ENCODE peak calls at places on chromosomes 2 and 18, in four cellular contexts. Q is Daoy, S is endothelial cell of umbilical vein, P is left ventricle myocardium superior. T is an unnamed sample.

GRCh38 chr2:86221066-86221684 is 21.9 kb downstream of the MRPL35 start:
- DNase-seq in S (peak; percentile 68), P (no peak), Q (peak; percentile 59), T (peak; percentile 32)

GRCh38 chr18:45722899-45723298 is 1.1 kb upstream of the SLC14A1 start:
- DNase-seq in P (peak; percentile 79), S (peak; percentile 83), Q (peak; percentile 77), T (peak; percentile 25)

GRCh38 chr2:37323770-37324535 is 680 bp downstream of the PRKD3 start:
- DNase-seq in P (peak; percentile 54), S (peak; percentile 71), Q (peak; percentile 38), T (no peak)

GRCh38 chr2:239792649-239793010 is 232.5 kb downstream of the NDUFA10 start:
- DNase-seq in P (no peak), S (no peak), Q (no peak), T (no peak)

GRCh38 chr2:105754011-105754410 is 9.3 kb downstream of the NCK2 start:
- DNase-seq in P (no peak), S (no peak), Q (no peak), T (no peak)

GRCh38 chr2:157751462-157752058 is 122.9 kb upstream of the ACVR1C start:
- DNase-seq in Q (peak; percentile 75), S (no peak), P (peak; percentile 37), T (no peak)

GRCh38 chr2:158967731-158968395 is 577 bp upstream of the TANC1 start:
- DNase-seq in P (peak; percentile 68), S (peak; percentile 48), Q (peak; percentile 78), T (no peak)

GRCh38 chr2:109348645-109349554 is 219.9 kb downstream of the SH3RF3 start:
- DNase-seq in P (no peak), S (peak; percentile 46), Q (no peak), T (no peak)

GRCh38 chr2:123434681-123435080 is 590.4 kb upstream of the CNTNAP5 start:
- DNase-seq in Q (no peak), P (no peak), S (no peak), T (no peak)

GRCh38 chr18:50649821-50650220 is 89.9 kb downstream of the MAPK4 start:
- DNase-seq in S (no peak), P (peak; percentile 88), Q (peak; percentile 50), T (no peak)

GRCh38 chr2:181183878-181184553 is 203.6 kb downstream of the UBE2E3 start:
- DNase-seq in P (no peak), Q (no peak), S (no peak), T (no peak)

T was measured in T47D.